ENCODE peak calls at places on chromosomes 3 and 15, in nine cellular contexts. N is cardiac fibroblast, U is retinal pigment epithelial cell, G is A549, B is tibial nerve, D is thyroid gland, R is fibroblast of pulmonary artery, J is fibroblast of mammary gland, K is HCT116. A is an unnamed sample.

GRCh38 chr15:97902140-97902780 is 58.2 kb upstream of the ARRDC4 start:
- DNase-seq in N (peak), U (peak), G (no peak), B (no peak), D (peak), R (peak), J (peak), K (no peak), A (peak)

GRCh38 chr15:73686781-73687256 is 2.6 kb downstream of the CD276 start:
- DNase-seq in N (peak), U (peak), G (peak), B (no peak), D (no peak), R (peak), J (peak), K (no peak), A (no peak)

GRCh38 chr15:40330368-40330836 is 6.9 kb downstream of the INAFM2 start:
- DNase-seq in N (peak), U (no peak), G (no peak), B (no peak), D (peak), R (peak), J (no peak), K (no peak), A (no peak)

GRCh38 chr3:43248956-43249355 is 37.4 kb upstream of the SNRK start:
- DNase-seq in N (no peak), U (no peak), G (no peak), B (no peak), D (no peak), R (peak), J (no peak), K (no peak), A (no peak)

GRCh38 chr15:85592148-85592547 is 202.6 kb downstream of the KLHL25 start:
- DNase-seq in N (peak), U (peak), G (peak), B (no peak), D (no peak), R (peak), J (peak), K (no peak), A (peak)

GRCh38 chr15:81027200-81027599 is 26.5 kb downstream of the TLNRD1 start:
- DNase-seq in N (peak), U (no peak), G (no peak), B (no peak), D (no peak), R (no peak), J (no peak), K (no peak), A (no peak)

GRCh38 chr15:89797678-89798201 is 16.9 kb downstream of the ANPEP start:
- DNase-seq in N (no peak), U (no peak), G (no peak), B (no peak), D (no peak), R (no peak), J (no peak), K (no peak), A (no peak)

GRCh38 chr3:70702132-70702531 is 389.7 kb upstream of the MDFIC2 start:
- DNase-seq in N (peak), U (no peak), G (no peak), B (no peak), D (no peak), R (peak), J (peak), K (no peak), A (no peak)

GRCh38 chr3:78139166-78139565 is 1099.3 kb downstream of the ROBO2 start:
- DNase-seq in N (peak), U (peak), G (no peak), B (no peak), D (no peak), R (peak), J (peak), K (no peak), A (peak)

GRCh38 chr15:31571676-31572075 is 245.0 kb downstream of the KLF13 start:
- DNase-seq in N (peak), U (no peak), G (peak), B (no peak), D (no peak), R (no peak), J (no peak), K (no peak), A (no peak)

GRCh38 chr3:6142707-6143106 is 718.2 kb upstream of the GRM7 start:
- DNase-seq in N (no peak), U (no peak), G (no peak), B (no peak), D (no peak), R (no peak), J (no peak), K (no peak), A (no peak)

GRCh38 chr15:98518823-98519561 is 129.3 kb upstream of the IGF1R start:
- DNase-seq in N (peak), U (peak), G (peak), B (no peak), D (peak), R (peak), J (peak), K (peak), A (peak)

GRCh38 chr3:113890256-113890900 is 51.8 kb downstream of the GRAMD1C start:
- DNase-seq in N (no peak), U (no peak), G (peak), B (no peak), D (no peak), R (no peak), J (no peak), K (no peak), A (no peak)

GRCh38 chr3:114362815-114363214 is 69.0 kb downstream of the TIGIT start:
- DNase-seq in N (peak), U (no peak), G (peak), B (no peak), D (no peak), R (peak), J (peak), K (peak), A (peak)

GRCh38 chr3:197575362-197575761 is 19.6 kb upstream of the BDH1 start:
- DNase-seq in N (no peak), U (no peak), G (no peak), B (no peak), D (no peak), R (no peak), J (no peak), K (no peak), A (no peak)

GRCh38 chr3:40518848-40519247 is 5.9 kb upstream of the ZNF621 start:
- DNase-seq in N (no peak), U (no peak), G (no peak), B (no peak), D (no peak), R (no peak), J (no peak), K (no peak), A (no peak)

GRCh38 chr3:126936853-126937395 is 46.0 kb upstream of the PLXNA1 start:
- DNase-seq in N (no peak), U (no peak), G (no peak), B (no peak), D (no peak), R (no peak), J (no peak), K (no peak), A (no peak)

GRCh38 chr3:128390867-128391266 is 75.8 kb downstream of the DNAJB8 start:
- DNase-seq in N (no peak), U (no peak), G (no peak), B (no peak), D (no peak), R (no peak), J (no peak), K (no peak), A (no peak)

GRCh38 chr15:34335176-34335575 is 2.4 kb downstream of the SLC12A6 start:
- DNase-seq in N (peak), U (no peak), G (no peak), B (no peak), D (no peak), R (peak), J (peak), K (no peak), A (peak)

GRCh38 chr3:124362418-124362817 is 367.8 kb upstream of the UMPS start:
- DNase-seq in N (no peak), U (no peak), G (no peak), B (no peak), D (no peak), R (no peak), J (no peak), K (no peak), A (no peak)

GRCh38 chr3:192906940-192907339 is 10.7 kb downstream of the MB21D2 start:
- DNase-seq in N (no peak), U (no peak), G (no peak), B (no peak), D (no peak), R (no peak), J (no peak), K (no peak), A (peak)

GRCh38 chr3:187016639-187017345 is 86.5 kb downstream of the ST6GAL1 start:
- DNase-seq in N (peak), U (peak), G (peak), B (no peak), D (no peak), R (peak), J (peak), K (no peak), A (no peak)

GRCh38 chr3:139326131-139326530 is 17.7 kb upstream of the MRPS22 start:
- DNase-seq in N (no peak), U (no peak), G (no peak), B (no peak), D (no peak), R (no peak), J (no peak), K (no peak), A (no peak)

GRCh38 chr15:69609176-69609575 is 156.6 kb downstream of the RPLP1 start:
- DNase-seq in N (peak), U (no peak), G (peak), B (no peak), D (no peak), R (no peak), J (peak), K (no peak), A (no peak)

GRCh38 chr15:50182233-50183013 is 427 bp downstream of the SLC27A2 start:
- DNase-seq in N (peak), U (no peak), G (peak), B (no peak), D (peak), R (peak), J (peak), K (peak), A (no peak)

GRCh38 chr3:30501526-30501925 is 104.9 kb upstream of the TGFBR2 start:
- DNase-seq in N (no peak), U (no peak), G (no peak), B (no peak), D (no peak), R (no peak), J (no peak), K (no peak), A (no peak)

GRCh38 chr3:153442799-153443487 is 280.9 kb downstream of the RAP2B start:
- DNase-seq in N (no peak), U (no peak), G (no peak), B (no peak), D (no peak), R (no peak), J (no peak), K (no peak), A (no peak)

GRCh38 chr3:153442386-153442785 is 280.4 kb downstream of the RAP2B start:
- DNase-seq in N (peak), U (no peak), G (no peak), B (no peak), D (no peak), R (peak), J (peak), K (no peak), A (peak)

GRCh38 chr3:153438275-153438674 is 276.2 kb downstream of the RAP2B start:
- DNase-seq in N (no peak), U (no peak), G (no peak), B (no peak), D (no peak), R (no peak), J (no peak), K (no peak), A (no peak)

GRCh38 chr3:153440311-153440710 is 278.3 kb downstream of the RAP2B start:
- DNase-seq in N (no peak), U (no peak), G (no peak), B (no peak), D (no peak), R (no peak), J (no peak), K (no peak), A (no peak)

DNA sequence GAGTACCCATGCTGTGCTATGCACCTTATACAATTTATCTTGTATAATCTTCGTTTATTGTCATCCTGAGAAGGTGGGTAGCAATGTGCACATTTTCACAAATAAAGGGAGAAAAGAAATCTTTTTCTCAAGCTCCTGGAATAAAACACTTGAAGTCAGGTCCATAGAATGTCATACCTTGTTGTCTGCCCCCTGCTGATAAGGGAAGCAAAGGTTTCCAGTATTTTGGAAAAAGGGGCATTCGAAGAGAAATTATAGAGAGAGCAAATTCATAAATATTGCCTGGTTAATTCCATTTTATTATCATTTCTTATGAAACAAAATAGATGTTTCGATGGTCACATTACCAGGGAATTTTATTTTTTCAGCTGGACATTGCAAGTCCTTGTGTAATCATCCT is 277.8 kb downstream of the RAP2B start:
- DNase-seq in N (peak), U (no peak), G (peak), B (no peak), D (no peak), R (no peak), J (peak), K (no peak), A (no peak)
- TF ChIP-seq CTCF in N (no peak), U (peak), G (no peak), B (no peak), D (no peak), R (peak), J (peak), K (peak), A (no peak)

GRCh38 chr3:119657887-119658702 is 2.3 kb downstream of the POPDC2 start:
- DNase-seq in N (no peak), U (no peak), G (no peak), B (no peak), D (no peak), R (no peak), J (no peak), K (no peak), A (no peak)
- H3K4me3 ChIP-seq in N (no peak), U (no peak), G (no peak), B (no peak), D (no peak), R (no peak), J (no peak), K (no peak), A (no peak)

DNA sequence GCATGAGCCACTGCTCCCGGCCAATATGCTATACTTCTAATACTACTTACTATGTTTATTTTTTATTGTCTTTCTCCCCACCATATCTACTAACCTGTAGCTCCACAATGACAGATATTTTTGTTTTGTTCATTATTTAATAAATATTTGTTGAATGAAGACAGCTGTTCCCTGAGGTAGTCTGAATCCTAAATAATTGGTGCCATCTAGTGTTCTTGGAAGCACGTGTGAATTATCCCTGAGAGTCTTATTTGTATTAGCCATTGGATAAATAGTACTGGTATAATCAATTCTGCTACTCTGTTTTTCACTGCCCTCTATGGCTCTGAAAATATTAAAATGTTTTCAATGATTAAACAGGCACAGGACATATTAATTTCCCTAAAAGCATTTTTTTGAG is 5.6 kb upstream of the APPL1 start:
- DNase-seq in N (peak), U (no peak), G (peak), B (no peak), D (no peak), R (peak), J (peak), K (no peak), A (peak)
- TF ChIP-seq CTCF in N (peak), U (peak), G (peak), B (no peak), D (no peak), R (peak), J (peak), K (no peak), A (peak)

DNA sequence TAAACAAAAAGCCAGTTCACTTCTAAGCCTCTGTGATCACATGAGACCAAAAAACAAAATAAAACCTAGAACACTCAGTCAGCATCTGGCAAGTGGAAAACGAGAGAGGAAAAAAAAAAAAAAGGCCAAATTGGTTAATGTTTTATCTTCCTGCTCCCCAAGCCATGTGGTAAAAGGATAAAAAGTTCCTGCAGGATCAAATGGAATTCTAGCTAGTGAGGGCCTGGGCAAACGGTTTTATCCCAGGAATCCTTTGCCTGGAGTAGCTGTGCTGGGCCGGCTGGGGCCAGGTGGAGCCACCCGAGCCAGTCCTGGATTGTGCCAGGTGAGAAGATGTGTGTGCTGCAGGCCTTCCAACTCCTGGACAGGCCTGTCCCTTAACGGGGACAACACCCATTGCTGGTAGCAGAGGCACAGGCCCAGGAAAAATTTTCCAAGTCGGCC is 13.2 kb downstream of the SMAD6 start:
- DNase-seq in N (no peak), U (no peak), G (no peak), B (no peak), D (peak), R (no peak), J (no peak), K (no peak), A (no peak)
- H3K4me3 ChIP-seq in N (no peak), U (peak), G (no peak), B (no peak), D (no peak), R (no peak), J (no peak), K (no peak), A (peak)

GRCh38 chr15:61828008-61828407 is 232.2 kb downstream of the VPS13C start:
- DNase-seq in N (no peak), U (no peak), G (peak), B (no peak), D (no peak), R (no peak), J (no peak), K (no peak), A (no peak)
- TF ChIP-seq CTCF in N (peak), U (peak), G (peak), B (no peak), D (no peak), R (no peak), J (peak), K (peak), A (no peak)